ENCODE peak calls at places on chromosomes 13 and 19, in six cellular contexts. Z is Peyer's patch, A is KBM-7, Q is mesendoderm, C is adrenal gland, T is lower leg skin. F is an unnamed sample.

GRCh38 chr19:41595258-41595889 is 19.4 kb downstream of the CEACAM21 start:
- DNase-seq in T (no peak), A (peak; percentile 69), Z (no peak), Q (peak; percentile 62), C (peak; percentile 60), F (peak; percentile 12)

GRCh38 chr13:97781891-97782305 is 171.6 kb upstream of the IPO5 start:
- DNase-seq in Z (no peak), T (no peak), C (no peak), A (no peak), Q (no peak), F (no peak)

GRCh38 chr13:20206065-20206725 is 13.5 kb upstream of the GJB2 start:
- DNase-seq in T (no peak), Z (no peak), Q (no peak), C (no peak), A (no peak), F (no peak)

GRCh38 chr13:57634829-57635165 is 3.3 kb downstream of the PCDH17 start:
- DNase-seq in T (no peak), Z (peak; percentile 38), Q (no peak), C (no peak), A (no peak), F (no peak)

GRCh38 chr19:50721441-50722137 is 1.6 kb upstream of the CLEC11A start:
- DNase-seq in T (no peak), Z (no peak), A (no peak), C (peak; percentile 92), Q (no peak), F (no peak)

GRCh38 chr19:50252111-50252886 is 48.9 kb downstream of the MYH14 start:
- DNase-seq in C (no peak), T (no peak), A (peak; percentile 55), Z (no peak), Q (peak; percentile 65), F (no peak)

GRCh38 chr19:48644839-48645651 is 942 bp downstream of the CA11 start:
- DNase-seq in C (peak; percentile 81), A (peak; percentile 82), T (peak; percentile 85), Z (peak; percentile 63), Q (peak; percentile 88), F (no peak)

GRCh38 chr13:27339299-27339698 is 68.7 kb downstream of the RASL11A start:
- DNase-seq in Q (peak; percentile 90), Z (no peak), T (no peak), C (no peak), A (peak; percentile 85), F (no peak)

GRCh38 chr13:87498681-87499080 is 172.5 kb upstream of the SLITRK5 start:
- DNase-seq in T (no peak), C (peak; percentile 11), A (peak; percentile 11), Q (peak; percentile 14), Z (no peak), F (no peak)

F was measured in AG09319.